ENCODE peak calls at places on chromosomes 11 and 22, in nine cellular contexts. W, X, D, E, L, T, Z, I and F are unnamed samples.

GRCh38 chr11:62832346-62833234 is at the start of gene TEX54:
- DNase-seq in W (peak), X (peak), D (no peak), E (no peak), L (peak), T (peak), Z (no peak), I (peak), F (no peak)

GRCh38 chr11:443542-444199 is 1.9 kb upstream of the ANO9 start:
- DNase-seq in W (peak), X (no peak), D (peak), E (no peak), L (no peak), T (peak), Z (no peak), I (peak), F (no peak)

GRCh38 chr11:35035894-35036408 is 103.0 kb upstream of the CD44 start:
- DNase-seq in W (no peak), X (peak), D (no peak), E (no peak), L (no peak), T (no peak), Z (peak), I (no peak), F (peak)

GRCh38 chr22:45534339-45535192 is 31.9 kb downstream of the FBLN1 start:
- DNase-seq in W (no peak), X (no peak), D (no peak), E (no peak), L (no peak), T (no peak), Z (no peak), I (no peak), F (no peak)

GRCh38 chr11:18013790-18014507 is 1.1 kb upstream of the SERGEF start:
- DNase-seq in W (no peak), X (no peak), D (no peak), E (peak), L (no peak), T (no peak), Z (no peak), I (no peak), F (no peak)

GRCh38 chr11:120034881-120035620 is 102.9 kb downstream of the TRIM29 start:
- DNase-seq in W (no peak), X (no peak), D (no peak), E (no peak), L (no peak), T (peak), Z (no peak), I (no peak), F (no peak)

GRCh38 chr11:67352546-67353316 is 615 bp downstream of the POLD4 start:
- DNase-seq in W (peak), X (no peak), D (no peak), E (no peak), L (no peak), T (peak), Z (no peak), I (peak), F (no peak)

GRCh38 chr11:57713849-57714248 is 1.5 kb downstream of the TMX2 start:
- DNase-seq in W (no peak), X (no peak), D (no peak), E (no peak), L (no peak), T (no peak), Z (no peak), I (no peak), F (no peak)

GRCh38 chr11:60939828-60940227 is 12.1 kb downstream of the SLC15A3 start:
- DNase-seq in W (no peak), X (peak), D (no peak), E (no peak), L (no peak), T (no peak), Z (no peak), I (no peak), F (no peak)

GRCh38 chr11:111602865-111603632 is 800 bp downstream of the SIK2 start:
- DNase-seq in W (peak), X (peak), D (no peak), E (no peak), L (peak), T (peak), Z (peak), I (no peak), F (peak)

GRCh38 chr11:69148377-69148762 is 7.4 kb upstream of the SMIM38 start:
- DNase-seq in W (no peak), X (no peak), D (no peak), E (no peak), L (no peak), T (peak), Z (no peak), I (no peak), F (no peak)